ENCODE peak calls at places on chromosomes 4 and X, in six cellular contexts. P, I, V, K, X and L are unnamed samples.

GRCh38 chr4:3389879-3390840 is 51.6 kb upstream of the HGFAC start:
- DNase-seq in P (no peak), X (no peak), K (no peak), I (no peak), V (no peak), L (no peak)

GRCh38 chr4:153267915-153268694 is 63.9 kb downstream of the TRIM2 start:
- DNase-seq in X (no peak), V (no peak), K (no peak), P (no peak), I (no peak), L (no peak)

GRCh38 chrX:145825896-145826295 is 8.3 kb downstream of the SLITRK2 start:
- DNase-seq in X (no peak), K (no peak), I (no peak), V (no peak), P (no peak), L (no peak)

GRCh38 chr4:7187297-7187592 is 5.1 kb upstream of the SORCS2 start:
- DNase-seq in I (no peak), X (no peak), P (no peak), V (no peak), K (no peak), L (no peak)

GRCh38 chr4:174423257-174423944 is 98.9 kb downstream of the HPGD start:
- DNase-seq in K (no peak), V (no peak), I (peak), X (no peak), P (peak), L (no peak)

GRCh38 chr4:155304375-155304774 is 72.4 kb downstream of the MAP9 start:
- DNase-seq in V (no peak), I (no peak), P (no peak), K (no peak), X (no peak), L (no peak)

GRCh38 chr4:102355748-102356147 is 10.5 kb upstream of the SLC39A8 start:
- DNase-seq in I (no peak), V (no peak), P (no peak), X (no peak), K (no peak), L (no peak)

GRCh38 chrX:148991502-148991901 is 491.1 kb downstream of the AFF2 start:
- DNase-seq in X (no peak), K (no peak), P (no peak), I (no peak), V (no peak), L (no peak)

GRCh38 chrX:129754266-129755024 is 15.7 kb downstream of the XPNPEP2 start:
- DNase-seq in I (no peak), P (no peak), K (no peak), X (no peak), V (no peak), L (no peak)

GRCh38 chr4:46793036-46793435 is 116.0 kb downstream of the COX7B2 start:
- DNase-seq in I (no peak), P (no peak), K (no peak), V (no peak), X (no peak), L (no peak)

GRCh38 chr4:14259926-14260325 is 632.4 kb upstream of the BOD1L1 start:
- DNase-seq in X (no peak), P (no peak), K (no peak), V (no peak), I (no peak), L (no peak)

GRCh38 chr4:184898793-184899192 is 73.0 kb upstream of the ACSL1 start:
- DNase-seq in X (no peak), I (no peak), K (no peak), P (no peak), V (no peak), L (no peak)

GRCh38 chrX:130295519-130296314 is 27.0 kb upstream of the ZNF280C start:
- DNase-seq in K (no peak), X (no peak), I (peak), V (no peak), P (no peak), L (no peak)

GRCh38 chr4:147678796-147679549 is 5.0 kb downstream of the PRMT9 start:
- DNase-seq in K (no peak), X (peak), I (peak), P (no peak), V (no peak), L (peak)

GRCh38 chrX:68693481-68694410 is 46.3 kb downstream of the STARD8 start:
- DNase-seq in K (no peak), P (no peak), V (peak), I (peak), X (no peak), L (no peak)

GRCh38 chr4:121597346-121597934 is 99.3 kb downstream of the ANXA5 start:
- DNase-seq in V (no peak), P (no peak), I (peak), K (no peak), X (no peak), L (no peak)

GRCh38 chr4:80989921-80990544 is 40.5 kb upstream of the BMP3 start:
- DNase-seq in X (peak), I (peak), P (peak), V (peak), K (peak), L (peak)

GRCh38 chr4:1172971-1173757 is 781 bp upstream of the SPON2 start:
- DNase-seq in X (peak), V (peak), P (peak), K (no peak), I (peak), L (no peak)

GRCh38 chr4:4334798-4335520 is 44.9 kb downstream of the ZBTB49 start:
- DNase-seq in P (peak), X (peak), V (peak), I (peak), K (no peak), L (peak)

GRCh38 chr4:148141536-148141935 is 300.7 kb downstream of the NR3C2 start:
- DNase-seq in K (no peak), X (no peak), P (no peak), V (no peak), I (no peak), L (no peak)

GRCh38 chr4:4677825-4678522 is 136.1 kb upstream of the STX18 start:
- DNase-seq in K (no peak), X (no peak), I (peak), V (peak), P (no peak), L (no peak)

GRCh38 chr4:69060651-69061308 is 35.5 kb upstream of the UGT2B7 start:
- DNase-seq in P (no peak), I (no peak), V (no peak), X (no peak), K (no peak), L (no peak)

GRCh38 chr4:186201535-186202230 is 10.3 kb downstream of the CYP4V2 start:
- DNase-seq in K (no peak), P (peak), V (peak), X (peak), I (peak), L (no peak)

GRCh38 chrX:23937100-23937499 is 29.3 kb downstream of the CXorf58 start:
- DNase-seq in X (no peak), K (no peak), I (peak), V (no peak), P (no peak), L (no peak)

GRCh38 chr4:96164814-96165351 is 325.0 kb downstream of the PDHA2 start:
- DNase-seq in P (no peak), X (no peak), V (no peak), K (no peak), I (peak), L (no peak)

GRCh38 chrX:52983526-52983925 is 25.2 kb upstream of the FAM156A start:
- DNase-seq in X (no peak), P (no peak), V (no peak), K (no peak), I (no peak), L (no peak)

GRCh38 chr4:1209821-1210220 is 37.4 kb upstream of the SPON2 start:
- DNase-seq in P (no peak), K (no peak), X (no peak), I (peak), V (peak), L (no peak)

GRCh38 chr4:1092026-1092982 is 21.1 kb downstream of the RNF212 start:
- DNase-seq in K (no peak), I (no peak), X (no peak), P (no peak), V (no peak), L (peak)

GRCh38 chrX:24563291-24564010 is 83.7 kb downstream of the PCYT1B start:
- DNase-seq in P (no peak), K (no peak), V (no peak), I (no peak), X (no peak), L (no peak)

GRCh38 chr4:101127176-101127790 is 220.0 kb downstream of the PPP3CA start:
- DNase-seq in V (no peak), X (no peak), I (no peak), K (no peak), P (no peak), L (no peak)

GRCh38 chrX:108699368-108699767 is 37.0 kb downstream of the IRS4 start:
- DNase-seq in V (peak), P (peak), X (peak), K (peak), I (peak), L (no peak)

GRCh38 chrX:13091111-13091765 is 46.8 kb upstream of the FAM9C start:
- DNase-seq in I (no peak), X (no peak), P (no peak), V (no peak), K (peak), L (no peak)

GRCh38 chr4:105895324-105895608 is at the start of gene NPNT:
- DNase-seq in X (no peak), I (no peak), P (no peak), K (no peak), V (peak), L (no peak)

GRCh38 chr4:112183252-112183651 is 38.0 kb downstream of the FAM241A start:
- DNase-seq in X (no peak), P (no peak), K (no peak), V (no peak), I (peak), L (no peak)

GRCh38 chr4:112182604-112183003 is 37.4 kb downstream of the FAM241A start:
- DNase-seq in X (peak), P (no peak), I (no peak), V (no peak), K (no peak), L (no peak)

GRCh38 chr4:112178731-112179130 is 33.5 kb downstream of the FAM241A start:
- DNase-seq in V (no peak), I (no peak), K (no peak), P (no peak), X (no peak), L (no peak)

GRCh38 chr4:112184438-112184837 is 39.2 kb downstream of the FAM241A start:
- DNase-seq in I (no peak), V (no peak), X (no peak), P (no peak), K (no peak), L (no peak)

GRCh38 chr4:112181358-112182000 is 36.2 kb downstream of the FAM241A start:
- DNase-seq in I (no peak), X (no peak), P (no peak), K (no peak), V (no peak), L (no peak)
- TF ChIP-seq RAD21 in I (no peak), X (no peak), P (no peak), K (no peak), V (no peak), L (no peak)

GRCh38 chr4:113248320-113248719 is 198.9 kb downstream of the ANK2 start:
- DNase-seq in X (peak), I (no peak), K (no peak), P (no peak), V (no peak), L (peak)
- TF ChIP-seq RAD21 in X (no peak), I (peak), K (peak), P (no peak), V (no peak), L (peak)

DNA sequence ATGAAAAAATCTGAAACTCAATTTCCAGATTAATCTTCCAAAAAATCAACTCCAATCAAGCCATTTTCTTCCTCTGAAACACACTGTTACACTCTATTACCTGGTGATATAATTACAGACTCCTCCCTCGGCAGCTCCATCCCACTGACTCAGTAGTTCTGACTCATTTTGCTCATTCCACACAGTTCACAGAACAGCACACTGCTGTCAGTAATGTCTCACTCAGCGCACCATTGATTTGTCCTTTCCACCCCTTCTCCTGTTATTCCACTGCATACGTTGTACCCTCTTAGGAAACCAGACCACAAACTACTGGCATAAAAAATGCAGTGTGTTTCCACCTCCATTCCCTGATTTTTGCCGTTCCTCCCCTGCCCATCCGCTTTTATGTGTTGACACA is 212.7 kb downstream of the SLIT2 start:
- DNase-seq in P (no peak), V (no peak), X (no peak), I (peak), K (no peak), L (no peak)
- TF ChIP-seq RAD21 in P (no peak), V (no peak), X (no peak), I (no peak), K (no peak), L (no peak)

DNA sequence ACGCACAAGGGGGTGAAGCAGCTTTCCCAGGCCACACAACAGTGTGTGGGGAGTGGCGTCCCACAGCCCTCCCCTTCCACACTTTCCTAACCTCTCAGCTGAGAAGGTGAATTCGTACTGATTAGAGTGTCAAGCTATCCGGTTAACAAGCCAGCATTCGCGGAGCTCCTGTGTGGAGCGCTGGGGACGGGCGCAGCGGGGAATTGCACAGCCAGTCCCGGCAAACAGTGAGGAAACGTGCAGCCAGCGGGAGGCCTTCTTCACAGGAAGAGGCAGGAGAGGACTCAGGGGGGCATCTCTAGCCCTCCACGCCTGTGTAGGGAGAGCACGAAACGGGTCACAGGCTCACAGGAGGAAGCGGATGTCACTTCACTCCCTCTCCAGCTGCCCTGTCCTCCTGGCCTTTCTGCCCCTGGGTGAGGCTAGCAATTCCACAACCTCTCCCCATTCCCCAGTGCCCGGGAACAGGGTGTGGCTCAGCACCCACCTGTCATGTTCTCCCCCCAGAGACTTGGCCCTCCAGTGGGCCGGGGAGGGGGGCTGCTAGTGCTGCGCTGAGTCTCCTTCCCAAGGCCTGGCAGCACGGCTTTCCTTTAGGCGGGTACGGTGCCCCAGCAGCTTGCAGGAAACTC is 117.3 kb downstream of the CPZ start:
- DNase-seq in V (peak), P (no peak), X (no peak), K (no peak), I (no peak), L (no peak)
- TF ChIP-seq RAD21 in V (no peak), P (no peak), X (no peak), K (no peak), I (no peak), L (no peak)

GRCh38 chrX:49919617-49920016 is 2.8 kb upstream of the CLCN5 start:
- DNase-seq in K (no peak), X (peak), V (peak), P (peak), I (peak), L (peak)
- TF ChIP-seq RAD21 in K (peak), X (peak), V (peak), P (peak), I (peak), L (peak)

DNA sequence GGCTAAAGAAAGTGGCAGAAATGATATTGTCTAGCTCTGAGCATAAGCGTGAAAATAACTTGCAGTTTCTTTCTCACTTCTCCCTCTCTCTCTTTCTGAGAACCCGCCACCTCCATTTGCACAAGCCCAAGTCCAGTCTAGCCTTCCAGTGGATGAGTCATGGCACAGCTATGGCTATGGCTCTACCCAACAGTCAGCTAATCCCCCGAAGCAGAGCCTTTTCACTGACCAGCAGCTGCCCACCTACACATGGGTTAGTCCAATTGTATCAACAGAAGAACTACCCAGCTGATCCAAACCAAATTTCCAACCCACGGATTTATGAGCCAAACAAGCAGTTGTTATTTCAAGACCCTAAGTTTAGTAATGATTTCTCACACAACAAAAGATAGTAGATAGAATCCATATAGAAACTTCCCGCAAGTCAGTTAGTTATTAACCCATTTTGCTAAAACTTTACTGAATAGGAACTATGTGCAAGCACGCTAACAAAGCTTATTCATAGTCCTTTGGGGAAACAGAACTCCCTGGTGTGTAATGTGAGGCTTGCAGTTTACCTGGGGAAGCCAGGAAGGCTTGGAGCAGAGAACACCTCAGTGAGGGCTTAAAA is 282.3 kb downstream of the INPP4B start:
- DNase-seq in X (no peak), I (peak), V (no peak), K (peak), P (no peak), L (no peak)
- TF ChIP-seq RAD21 in X (no peak), I (no peak), V (no peak), K (no peak), P (no peak), L (no peak)

GRCh38 chr4:89357346-89357745 is 49.7 kb upstream of the GPRIN3 start:
- DNase-seq in I (no peak), P (no peak), V (no peak), X (no peak), K (no peak), L (no peak)

GRCh38 chr4:89356086-89356485 is 48.5 kb upstream of the GPRIN3 start:
- DNase-seq in V (no peak), I (no peak), X (no peak), P (no peak), K (no peak), L (no peak)

GRCh38 chr4:89353514-89353913 is 45.9 kb upstream of the GPRIN3 start:
- DNase-seq in V (no peak), X (no peak), P (no peak), K (no peak), I (no peak), L (no peak)

GRCh38 chr4:89351201-89351600 is 43.6 kb upstream of the GPRIN3 start:
- DNase-seq in I (no peak), P (no peak), V (no peak), X (no peak), K (no peak), L (no peak)

DNA sequence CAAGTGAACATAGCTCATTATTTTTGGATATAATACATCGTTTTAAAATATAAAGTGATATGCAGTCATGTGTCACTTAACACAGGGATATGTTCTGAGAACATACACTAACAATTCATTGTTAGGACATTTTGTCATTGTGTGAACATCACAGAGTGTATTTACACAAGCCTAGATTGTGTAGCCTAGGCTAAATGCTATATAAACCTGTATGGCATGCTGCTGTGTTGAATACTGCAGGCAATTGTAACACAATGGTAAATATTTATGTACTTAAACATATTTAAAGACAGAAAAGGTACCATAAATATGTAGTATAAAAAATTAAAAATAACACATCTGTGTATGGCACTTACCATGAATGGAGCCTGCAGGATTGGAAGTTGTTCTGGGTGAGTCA is 44.9 kb upstream of the GPRIN3 start:
- DNase-seq in K (no peak), V (no peak), I (no peak), X (no peak), P (no peak), L (no peak)
- TF ChIP-seq RAD21 in K (no peak), V (no peak), I (no peak), X (no peak), P (no peak), L (no peak)

GRCh38 chrX:78922754-78923153 is 22.4 kb upstream of the P2RY10 start:
- DNase-seq in K (no peak), P (no peak), X (no peak), I (no peak), V (no peak), L (no peak)

DNA sequence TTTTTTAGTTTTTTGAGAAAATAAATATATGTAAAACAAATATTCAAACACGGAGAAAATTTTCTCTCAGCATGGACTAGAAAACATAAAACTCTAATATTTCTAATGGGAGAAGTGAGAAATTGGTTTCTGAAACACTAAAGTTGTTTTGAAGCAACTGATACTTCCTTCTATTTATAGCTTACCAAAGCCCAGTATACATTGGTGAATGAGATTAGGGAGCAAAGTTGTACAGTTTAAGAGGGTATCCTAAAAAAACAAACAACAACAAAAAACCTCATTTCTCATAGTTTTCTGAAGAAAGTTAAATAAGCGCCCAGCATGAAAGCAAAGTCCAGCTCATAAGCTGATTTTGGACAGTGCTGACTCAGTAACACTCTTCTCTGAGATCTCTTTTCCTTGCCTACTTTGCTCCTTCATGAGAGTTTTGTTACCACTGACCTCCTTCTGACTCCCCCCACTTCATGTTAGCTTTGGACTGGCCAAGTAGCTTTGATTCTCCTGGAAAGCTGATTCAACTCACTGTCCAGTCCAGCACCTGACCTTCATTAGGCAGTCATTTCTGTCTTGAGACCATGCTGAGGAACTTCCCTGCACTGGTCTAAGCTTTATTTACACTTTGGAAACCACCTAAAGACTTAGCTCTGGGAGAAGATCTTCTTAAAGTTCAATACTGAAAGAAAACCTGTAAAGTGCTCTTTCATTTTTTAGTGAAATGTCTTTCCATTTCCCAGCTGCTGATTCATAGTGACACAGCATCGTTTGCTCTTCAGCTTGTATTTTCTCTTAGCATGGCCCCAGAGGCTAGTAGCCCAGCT is 21.8 kb upstream of the P2RY10 start:
- DNase-seq in K (peak), P (no peak), V (no peak), X (no peak), I (no peak), L (no peak)
- TF ChIP-seq RAD21 in K (peak), P (no peak), V (no peak), X (no peak), I (no peak), L (no peak)